ENCODE peak calls at places on chromosome 22, in six cellular contexts. One of them, this sample, is unnamed.

GRCh38 chr22:25663654-25664053 is 78.3 kb upstream of the MYO18B start:
- DNase-seq in GM23338: no peak
- DNase-seq in WTC11: no peak
- DNase-seq in lower leg skin: no peak
- DNase-seq in AG10803: no peak
- DNase-seq in activated CD8-positive, alpha-beta T cell treated with anti-CD3 and anti-CD28 coated beads for 36 hours: no peak
- DNase-seq in this sample: no peak

GRCh38 chr22:25564979-25565677 is 653 bp downstream of the GRK3 start:
- DNase-seq in GM23338: peak
- DNase-seq in WTC11: peak
- DNase-seq in lower leg skin: peak
- DNase-seq in AG10803: no peak
- DNase-seq in activated CD8-positive, alpha-beta T cell treated with anti-CD3 and anti-CD28 coated beads for 36 hours: peak
- DNase-seq in this sample: no peak

GRCh38 chr22:35539910-35540599 is 576 bp upstream of the RASD2 start:
- DNase-seq in GM23338: peak
- DNase-seq in WTC11: peak
- DNase-seq in lower leg skin: no peak
- DNase-seq in AG10803: peak
- DNase-seq in activated CD8-positive, alpha-beta T cell treated with anti-CD3 and anti-CD28 coated beads for 36 hours: peak
- DNase-seq in this sample: no peak

GRCh38 chr22:29002603-29003002 is 59.0 kb downstream of the C22orf31 start:
- DNase-seq in GM23338: no peak
- DNase-seq in WTC11: no peak
- DNase-seq in lower leg skin: no peak
- DNase-seq in AG10803: no peak
- DNase-seq in activated CD8-positive, alpha-beta T cell treated with anti-CD3 and anti-CD28 coated beads for 36 hours: no peak
- DNase-seq in this sample: no peak

GRCh38 chr22:20063271-20064139 is 16.5 kb upstream of the DGCR8 start:
- DNase-seq in GM23338: peak
- DNase-seq in WTC11: no peak
- DNase-seq in lower leg skin: no peak
- DNase-seq in AG10803: no peak
- DNase-seq in activated CD8-positive, alpha-beta T cell treated with anti-CD3 and anti-CD28 coated beads for 36 hours: no peak
- DNase-seq in this sample: no peak

GRCh38 chr22:25853078-25853477 is 111.1 kb downstream of the MYO18B start:
- DNase-seq in GM23338: no peak
- DNase-seq in WTC11: no peak
- DNase-seq in lower leg skin: no peak
- DNase-seq in AG10803: peak
- DNase-seq in activated CD8-positive, alpha-beta T cell treated with anti-CD3 and anti-CD28 coated beads for 36 hours: peak
- DNase-seq in this sample: no peak

GRCh38 chr22:27918351-27919221 is 470 bp downstream of the PITPNB start:
- DNase-seq in GM23338: peak
- DNase-seq in WTC11: peak
- DNase-seq in lower leg skin: peak
- DNase-seq in AG10803: peak
- DNase-seq in activated CD8-positive, alpha-beta T cell treated with anti-CD3 and anti-CD28 coated beads for 36 hours: peak
- DNase-seq in this sample: peak

GRCh38 chr22:24026056-24026455 is 15.0 kb downstream of the CABIN1 start:
- DNase-seq in GM23338: no peak
- DNase-seq in WTC11: no peak
- DNase-seq in lower leg skin: no peak
- DNase-seq in AG10803: no peak
- DNase-seq in activated CD8-positive, alpha-beta T cell treated with anti-CD3 and anti-CD28 coated beads for 36 hours: no peak
- DNase-seq in this sample: peak

GRCh38 chr22:19619144-19620009 is 94.9 kb upstream of the SEPTIN5 start:
- DNase-seq in GM23338: no peak
- DNase-seq in WTC11: no peak
- DNase-seq in lower leg skin: no peak
- DNase-seq in AG10803: no peak
- DNase-seq in activated CD8-positive, alpha-beta T cell treated with anti-CD3 and anti-CD28 coated beads for 36 hours: no peak
- DNase-seq in this sample: no peak

GRCh38 chr22:32552540-32552939 is 77.9 kb downstream of the FBXO7 start:
- DNase-seq in GM23338: no peak
- DNase-seq in WTC11: no peak
- DNase-seq in lower leg skin: no peak
- DNase-seq in AG10803: no peak
- DNase-seq in activated CD8-positive, alpha-beta T cell treated with anti-CD3 and anti-CD28 coated beads for 36 hours: no peak
- DNase-seq in this sample: no peak

GRCh38 chr22:49943771-49944398 is 16.7 kb upstream of the PIM3 start:
- DNase-seq in GM23338: no peak
- DNase-seq in WTC11: no peak
- DNase-seq in lower leg skin: no peak
- DNase-seq in AG10803: no peak
- DNase-seq in activated CD8-positive, alpha-beta T cell treated with anti-CD3 and anti-CD28 coated beads for 36 hours: no peak
- DNase-seq in this sample: no peak

GRCh38 chr22:19740586-19740985 is 17.2 kb downstream of the GP1BB start:
- DNase-seq in GM23338: no peak
- DNase-seq in WTC11: no peak
- DNase-seq in lower leg skin: no peak
- DNase-seq in AG10803: no peak
- DNase-seq in activated CD8-positive, alpha-beta T cell treated with anti-CD3 and anti-CD28 coated beads for 36 hours: no peak
- DNase-seq in this sample: no peak

GRCh38 chr22:29004647-29005371 is 56.8 kb downstream of the C22orf31 start:
- DNase-seq in GM23338: peak
- DNase-seq in WTC11: peak
- DNase-seq in lower leg skin: no peak
- DNase-seq in AG10803: no peak
- DNase-seq in activated CD8-positive, alpha-beta T cell treated with anti-CD3 and anti-CD28 coated beads for 36 hours: peak
- DNase-seq in this sample: no peak

GRCh38 chr22:17814830-17815229 is 40.6 kb upstream of the BID start:
- DNase-seq in GM23338: no peak
- DNase-seq in WTC11: no peak
- DNase-seq in lower leg skin: no peak
- DNase-seq in AG10803: no peak
- DNase-seq in activated CD8-positive, alpha-beta T cell treated with anti-CD3 and anti-CD28 coated beads for 36 hours: no peak
- DNase-seq in this sample: no peak
- TF ChIP-seq CTCF in GM23338: no peak
- TF ChIP-seq CTCF in WTC11: no peak
- TF ChIP-seq CTCF in lower leg skin: no peak
- TF ChIP-seq CTCF in AG10803: no peak
- TF ChIP-seq CTCF in activated CD8-positive, alpha-beta T cell treated with anti-CD3 and anti-CD28 coated beads for 36 hours: no peak
- TF ChIP-seq CTCF in this sample: no peak

GRCh38 chr22:37739000-37739399 is 42.2 kb downstream of the TRIOBP start:
- DNase-seq in GM23338: no peak
- DNase-seq in WTC11: no peak
- DNase-seq in lower leg skin: no peak
- DNase-seq in AG10803: peak
- DNase-seq in activated CD8-positive, alpha-beta T cell treated with anti-CD3 and anti-CD28 coated beads for 36 hours: no peak
- DNase-seq in this sample: no peak
- TF ChIP-seq CTCF in GM23338: no peak
- TF ChIP-seq CTCF in WTC11: no peak
- TF ChIP-seq CTCF in lower leg skin: no peak
- TF ChIP-seq CTCF in AG10803: no peak
- TF ChIP-seq CTCF in activated CD8-positive, alpha-beta T cell treated with anti-CD3 and anti-CD28 coated beads for 36 hours: no peak
- TF ChIP-seq CTCF in this sample: no peak

DNA sequence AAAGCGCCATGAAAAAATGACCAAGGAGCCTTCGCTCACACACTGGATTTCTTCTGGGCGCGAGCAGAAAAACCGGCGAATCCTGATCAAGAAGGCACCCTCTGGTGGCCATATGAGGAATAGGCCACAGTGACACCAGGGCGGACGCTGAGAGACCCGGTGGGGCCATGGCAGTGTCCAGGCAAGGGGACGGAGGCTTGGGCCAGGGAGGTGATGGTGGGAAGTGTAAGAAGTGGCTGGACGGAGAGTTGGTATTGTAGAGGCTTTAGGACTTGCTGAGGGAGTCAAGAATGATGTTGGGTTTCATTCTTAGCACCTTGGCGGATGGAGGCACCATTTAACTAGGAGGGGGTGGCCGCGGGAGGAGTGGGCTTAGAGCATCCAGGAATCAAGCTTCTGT is 16.9 kb upstream of the RAC2 start:
- DNase-seq in GM23338: peak
- DNase-seq in WTC11: peak
- DNase-seq in lower leg skin: peak
- DNase-seq in AG10803: peak
- DNase-seq in activated CD8-positive, alpha-beta T cell treated with anti-CD3 and anti-CD28 coated beads for 36 hours: peak
- DNase-seq in this sample: no peak
- TF ChIP-seq CTCF in GM23338: peak
- TF ChIP-seq CTCF in WTC11: peak
- TF ChIP-seq CTCF in lower leg skin: no peak
- TF ChIP-seq CTCF in AG10803: peak
- TF ChIP-seq CTCF in activated CD8-positive, alpha-beta T cell treated with anti-CD3 and anti-CD28 coated beads for 36 hours: peak
- TF ChIP-seq CTCF in this sample: peak

GRCh38 chr22:31496007-31496734 is at the start of gene SFI1:
- DNase-seq in GM23338: peak
- DNase-seq in WTC11: peak
- DNase-seq in lower leg skin: peak
- DNase-seq in AG10803: peak
- DNase-seq in activated CD8-positive, alpha-beta T cell treated with anti-CD3 and anti-CD28 coated beads for 36 hours: peak
- DNase-seq in this sample: peak
- TF ChIP-seq CTCF in GM23338: peak
- TF ChIP-seq CTCF in WTC11: no peak
- TF ChIP-seq CTCF in lower leg skin: no peak
- TF ChIP-seq CTCF in AG10803: peak
- TF ChIP-seq CTCF in activated CD8-positive, alpha-beta T cell treated with anti-CD3 and anti-CD28 coated beads for 36 hours: peak
- TF ChIP-seq CTCF in this sample: peak

GRCh38 chr22:38506118-38506962 is at the start of gene DDX17:
- DNase-seq in GM23338: peak
- DNase-seq in WTC11: peak
- DNase-seq in lower leg skin: peak
- DNase-seq in AG10803: peak
- DNase-seq in activated CD8-positive, alpha-beta T cell treated with anti-CD3 and anti-CD28 coated beads for 36 hours: peak
- DNase-seq in this sample: peak
- TF ChIP-seq CTCF in GM23338: no peak
- TF ChIP-seq CTCF in WTC11: no peak
- TF ChIP-seq CTCF in lower leg skin: no peak
- TF ChIP-seq CTCF in AG10803: no peak
- TF ChIP-seq CTCF in activated CD8-positive, alpha-beta T cell treated with anti-CD3 and anti-CD28 coated beads for 36 hours: no peak
- TF ChIP-seq CTCF in this sample: no peak